ENCODE peak calls at places on chromosome 16, in ten cellular contexts. One of them, this sample, is unnamed.

GRCh38 chr16:67526149-67526732 is 2.4 kb upstream of the RIPOR1 start:
- DNase-seq in activated T-cell treated with anti-CD3 and anti-CD28 coated beads for 1 hour: no peak
- DNase-seq in GM20000: no peak
- DNase-seq in NCI-H774: no peak
- DNase-seq in Right ventricle myocardium superior: no peak
- DNase-seq in psoas muscle: no peak
- DNase-seq in AG09309: no peak
- DNase-seq in posterior cingulate gyrus: no peak
- DNase-seq in glutamatergic neuron: no peak
- DNase-seq in GM13976: no peak
- DNase-seq in this sample: peak

GRCh38 chr16:1909661-1910231 is 8.5 kb downstream of the HS3ST6 start:
- DNase-seq in activated T-cell treated with anti-CD3 and anti-CD28 coated beads for 1 hour: no peak
- DNase-seq in GM20000: no peak
- DNase-seq in NCI-H774: no peak
- DNase-seq in Right ventricle myocardium superior: no peak
- DNase-seq in psoas muscle: no peak
- DNase-seq in AG09309: no peak
- DNase-seq in posterior cingulate gyrus: no peak
- DNase-seq in glutamatergic neuron: peak
- DNase-seq in GM13976: no peak
- DNase-seq in this sample: no peak

GRCh38 chr16:100989-101388 is 23.0 kb downstream of the MPG start:
- DNase-seq in activated T-cell treated with anti-CD3 and anti-CD28 coated beads for 1 hour: no peak
- DNase-seq in GM20000: no peak
- DNase-seq in NCI-H774: no peak
- DNase-seq in Right ventricle myocardium superior: no peak
- DNase-seq in psoas muscle: no peak
- DNase-seq in AG09309: no peak
- DNase-seq in posterior cingulate gyrus: no peak
- DNase-seq in glutamatergic neuron: no peak
- DNase-seq in GM13976: no peak
- DNase-seq in this sample: no peak

GRCh38 chr16:61921373-61921772 is 114.9 kb downstream of the CDH8 start:
- DNase-seq in activated T-cell treated with anti-CD3 and anti-CD28 coated beads for 1 hour: no peak
- DNase-seq in GM20000: no peak
- DNase-seq in NCI-H774: no peak
- DNase-seq in Right ventricle myocardium superior: no peak
- DNase-seq in psoas muscle: no peak
- DNase-seq in AG09309: no peak
- DNase-seq in posterior cingulate gyrus: no peak
- DNase-seq in glutamatergic neuron: no peak
- DNase-seq in GM13976: no peak
- DNase-seq in this sample: no peak

GRCh38 chr16:81415757-81416156 is 28.9 kb upstream of the CMIP start:
- DNase-seq in activated T-cell treated with anti-CD3 and anti-CD28 coated beads for 1 hour: no peak
- DNase-seq in GM20000: no peak
- DNase-seq in NCI-H774: no peak
- DNase-seq in Right ventricle myocardium superior: no peak
- DNase-seq in psoas muscle: no peak
- DNase-seq in AG09309: no peak
- DNase-seq in posterior cingulate gyrus: peak
- DNase-seq in glutamatergic neuron: no peak
- DNase-seq in GM13976: no peak
- DNase-seq in this sample: no peak

GRCh38 chr16:24778676-24779075 is 49.2 kb downstream of the TNRC6A start:
- DNase-seq in activated T-cell treated with anti-CD3 and anti-CD28 coated beads for 1 hour: no peak
- DNase-seq in GM20000: no peak
- DNase-seq in NCI-H774: no peak
- DNase-seq in Right ventricle myocardium superior: no peak
- DNase-seq in psoas muscle: no peak
- DNase-seq in AG09309: no peak
- DNase-seq in posterior cingulate gyrus: no peak
- DNase-seq in glutamatergic neuron: no peak
- DNase-seq in GM13976: no peak
- DNase-seq in this sample: no peak

GRCh38 chr16:88466175-88466862 is 13.2 kb downstream of the ZFPM1 start:
- DNase-seq in activated T-cell treated with anti-CD3 and anti-CD28 coated beads for 1 hour: no peak
- DNase-seq in GM20000: peak
- DNase-seq in NCI-H774: no peak
- DNase-seq in Right ventricle myocardium superior: no peak
- DNase-seq in psoas muscle: no peak
- DNase-seq in AG09309: no peak
- DNase-seq in posterior cingulate gyrus: no peak
- DNase-seq in glutamatergic neuron: no peak
- DNase-seq in GM13976: peak
- DNase-seq in this sample: no peak

GRCh38 chr16:31113420-31114124 is 3.9 kb upstream of the KAT8 start:
- DNase-seq in activated T-cell treated with anti-CD3 and anti-CD28 coated beads for 1 hour: no peak
- DNase-seq in GM20000: no peak
- DNase-seq in NCI-H774: no peak
- DNase-seq in Right ventricle myocardium superior: no peak
- DNase-seq in psoas muscle: no peak
- DNase-seq in AG09309: no peak
- DNase-seq in posterior cingulate gyrus: no peak
- DNase-seq in glutamatergic neuron: no peak
- DNase-seq in GM13976: no peak
- DNase-seq in this sample: peak

GRCh38 chr16:57536306-57537193 is at the start of gene CCDC102A:
- DNase-seq in activated T-cell treated with anti-CD3 and anti-CD28 coated beads for 1 hour: peak
- DNase-seq in GM20000: peak
- DNase-seq in NCI-H774: no peak
- DNase-seq in Right ventricle myocardium superior: no peak
- DNase-seq in psoas muscle: no peak
- DNase-seq in AG09309: no peak
- DNase-seq in posterior cingulate gyrus: no peak
- DNase-seq in glutamatergic neuron: peak
- DNase-seq in GM13976: peak
- DNase-seq in this sample: peak

GRCh38 chr16:27449434-27450188 is 47.6 kb downstream of the IL21R start:
- DNase-seq in activated T-cell treated with anti-CD3 and anti-CD28 coated beads for 1 hour: peak
- DNase-seq in GM20000: peak
- DNase-seq in NCI-H774: no peak
- DNase-seq in Right ventricle myocardium superior: peak
- DNase-seq in psoas muscle: no peak
- DNase-seq in AG09309: no peak
- DNase-seq in posterior cingulate gyrus: no peak
- DNase-seq in glutamatergic neuron: no peak
- DNase-seq in GM13976: peak
- DNase-seq in this sample: no peak

GRCh38 chr16:3951861-3952332 is 71.4 kb upstream of the CREBBP start:
- DNase-seq in activated T-cell treated with anti-CD3 and anti-CD28 coated beads for 1 hour: no peak
- DNase-seq in GM20000: no peak
- DNase-seq in NCI-H774: peak
- DNase-seq in Right ventricle myocardium superior: no peak
- DNase-seq in psoas muscle: no peak
- DNase-seq in AG09309: no peak
- DNase-seq in posterior cingulate gyrus: no peak
- DNase-seq in glutamatergic neuron: no peak
- DNase-seq in GM13976: no peak
- DNase-seq in this sample: no peak

GRCh38 chr16:3822366-3823045 is 58.0 kb downstream of the CREBBP start:
- DNase-seq in activated T-cell treated with anti-CD3 and anti-CD28 coated beads for 1 hour: no peak
- DNase-seq in GM20000: no peak
- DNase-seq in NCI-H774: peak
- DNase-seq in Right ventricle myocardium superior: no peak
- DNase-seq in psoas muscle: peak
- DNase-seq in AG09309: peak
- DNase-seq in posterior cingulate gyrus: no peak
- DNase-seq in glutamatergic neuron: no peak
- DNase-seq in GM13976: no peak
- DNase-seq in this sample: peak

GRCh38 chr16:74842413-74842812 is 67.8 kb upstream of the FA2H start:
- DNase-seq in activated T-cell treated with anti-CD3 and anti-CD28 coated beads for 1 hour: no peak
- DNase-seq in GM20000: no peak
- DNase-seq in NCI-H774: no peak
- DNase-seq in Right ventricle myocardium superior: no peak
- DNase-seq in psoas muscle: no peak
- DNase-seq in AG09309: no peak
- DNase-seq in posterior cingulate gyrus: no peak
- DNase-seq in glutamatergic neuron: no peak
- DNase-seq in GM13976: no peak
- DNase-seq in this sample: no peak

GRCh38 chr16:1089822-1090619 is 6.0 kb downstream of the C1QTNF8 start:
- DNase-seq in activated T-cell treated with anti-CD3 and anti-CD28 coated beads for 1 hour: no peak
- DNase-seq in GM20000: no peak
- DNase-seq in NCI-H774: no peak
- DNase-seq in Right ventricle myocardium superior: peak
- DNase-seq in psoas muscle: peak
- DNase-seq in AG09309: no peak
- DNase-seq in posterior cingulate gyrus: no peak
- DNase-seq in glutamatergic neuron: no peak
- DNase-seq in GM13976: no peak
- DNase-seq in this sample: no peak

GRCh38 chr16:69481901-69482341 is 57.5 kb downstream of the CYB5B start:
- DNase-seq in activated T-cell treated with anti-CD3 and anti-CD28 coated beads for 1 hour: no peak
- DNase-seq in GM20000: no peak
- DNase-seq in NCI-H774: no peak
- DNase-seq in Right ventricle myocardium superior: peak
- DNase-seq in psoas muscle: peak
- DNase-seq in AG09309: no peak
- DNase-seq in posterior cingulate gyrus: peak
- DNase-seq in glutamatergic neuron: no peak
- DNase-seq in GM13976: no peak
- DNase-seq in this sample: peak

GRCh38 chr16:8740775-8741355 is 56.6 kb downstream of the TMEM186 start:
- DNase-seq in activated T-cell treated with anti-CD3 and anti-CD28 coated beads for 1 hour: no peak
- DNase-seq in GM20000: no peak
- DNase-seq in NCI-H774: peak
- DNase-seq in Right ventricle myocardium superior: no peak
- DNase-seq in psoas muscle: no peak
- DNase-seq in AG09309: no peak
- DNase-seq in posterior cingulate gyrus: no peak
- DNase-seq in glutamatergic neuron: no peak
- DNase-seq in GM13976: no peak
- DNase-seq in this sample: no peak